ENCODE peak calls at places on chromosomes 3 and 15, in eight cellular contexts. One of them, this sample, is unnamed.

GRCh38 chr15:85786778-85787114 is 8.0 kb downstream of the KLHL25 start:
- DNase-seq in AG04450: no peak
- DNase-seq in mesothelial cell of epicardium: no peak
- DNase-seq in endodermal cell: no peak
- DNase-seq in upper lobe of right lung: no peak
- DNase-seq in left ventricle myocardium superior: no peak
- DNase-seq in fibroblast of lung: no peak
- DNase-seq in cardiac muscle cell: no peak
- DNase-seq in this sample: no peak

GRCh38 chr3:112358311-112358780 is 25.4 kb downstream of the CD200 start:
- DNase-seq in cardiac muscle cell: no peak
- DNase-seq in fibroblast of lung: no peak
- DNase-seq in upper lobe of right lung: no peak
- DNase-seq in endodermal cell: no peak
- DNase-seq in mesothelial cell of epicardium: no peak
- DNase-seq in AG04450: no peak
- DNase-seq in left ventricle myocardium superior: no peak
- DNase-seq in this sample: no peak

GRCh38 chr15:47588968-47589367 is 128.3 kb upstream of the SEMA6D start:
- DNase-seq in mesothelial cell of epicardium: no peak
- DNase-seq in fibroblast of lung: no peak
- DNase-seq in AG04450: no peak
- DNase-seq in cardiac muscle cell: no peak
- DNase-seq in left ventricle myocardium superior: no peak
- DNase-seq in endodermal cell: peak
- DNase-seq in upper lobe of right lung: no peak
- DNase-seq in this sample: no peak

GRCh38 chr3:11538581-11538980 is 105.1 kb downstream of the VGLL4 start:
- DNase-seq in upper lobe of right lung: no peak
- DNase-seq in cardiac muscle cell: no peak
- DNase-seq in endodermal cell: no peak
- DNase-seq in AG04450: no peak
- DNase-seq in left ventricle myocardium superior: no peak
- DNase-seq in fibroblast of lung: no peak
- DNase-seq in mesothelial cell of epicardium: no peak
- DNase-seq in this sample: no peak

GRCh38 chr15:87689716-87690115 is 566.8 kb downstream of the NTRK3 start:
- DNase-seq in left ventricle myocardium superior: no peak
- DNase-seq in upper lobe of right lung: no peak
- DNase-seq in fibroblast of lung: no peak
- DNase-seq in mesothelial cell of epicardium: no peak
- DNase-seq in cardiac muscle cell: no peak
- DNase-seq in AG04450: no peak
- DNase-seq in endodermal cell: no peak
- DNase-seq in this sample: no peak

GRCh38 chr3:148158210-148158609 is 539.5 kb upstream of the AGTR1 start:
- DNase-seq in upper lobe of right lung: no peak
- DNase-seq in left ventricle myocardium superior: no peak
- DNase-seq in endodermal cell: no peak
- DNase-seq in fibroblast of lung: peak
- DNase-seq in mesothelial cell of epicardium: no peak
- DNase-seq in cardiac muscle cell: peak
- DNase-seq in AG04450: peak
- DNase-seq in this sample: peak

GRCh38 chr3:118988198-118988842 is 46.3 kb downstream of the IGSF11 start:
- DNase-seq in left ventricle myocardium superior: no peak
- DNase-seq in fibroblast of lung: no peak
- DNase-seq in AG04450: no peak
- DNase-seq in mesothelial cell of epicardium: no peak
- DNase-seq in upper lobe of right lung: no peak
- DNase-seq in endodermal cell: no peak
- DNase-seq in cardiac muscle cell: no peak
- DNase-seq in this sample: no peak

GRCh38 chr3:127691494-127691893 is 18.7 kb downstream of the ABTB1 start:
- DNase-seq in upper lobe of right lung: peak
- DNase-seq in cardiac muscle cell: no peak
- DNase-seq in endodermal cell: no peak
- DNase-seq in fibroblast of lung: no peak
- DNase-seq in mesothelial cell of epicardium: no peak
- DNase-seq in AG04450: no peak
- DNase-seq in left ventricle myocardium superior: peak
- DNase-seq in this sample: no peak

GRCh38 chr3:15858547-15859506 is 61.0 kb upstream of the ANKRD28 start:
- DNase-seq in cardiac muscle cell: peak
- DNase-seq in mesothelial cell of epicardium: peak
- DNase-seq in endodermal cell: peak
- DNase-seq in left ventricle myocardium superior: peak
- DNase-seq in AG04450: no peak
- DNase-seq in fibroblast of lung: peak
- DNase-seq in upper lobe of right lung: peak
- DNase-seq in this sample: peak

GRCh38 chr15:78079296-78080087 is 2.0 kb upstream of the TBC1D2B start:
- DNase-seq in upper lobe of right lung: no peak
- DNase-seq in mesothelial cell of epicardium: no peak
- DNase-seq in endodermal cell: no peak
- DNase-seq in fibroblast of lung: no peak
- DNase-seq in left ventricle myocardium superior: no peak
- DNase-seq in AG04450: no peak
- DNase-seq in cardiac muscle cell: no peak
- DNase-seq in this sample: no peak

GRCh38 chr3:150317469-150317868 is 90.6 kb upstream of the TSC22D2 start:
- DNase-seq in left ventricle myocardium superior: no peak
- DNase-seq in AG04450: no peak
- DNase-seq in fibroblast of lung: no peak
- DNase-seq in cardiac muscle cell: no peak
- DNase-seq in upper lobe of right lung: no peak
- DNase-seq in endodermal cell: no peak
- DNase-seq in mesothelial cell of epicardium: no peak
- DNase-seq in this sample: no peak

GRCh38 chr15:73959012-73959581 is 32.8 kb downstream of the LOXL1 start:
- DNase-seq in cardiac muscle cell: no peak
- DNase-seq in AG04450: no peak
- DNase-seq in left ventricle myocardium superior: no peak
- DNase-seq in mesothelial cell of epicardium: no peak
- DNase-seq in fibroblast of lung: no peak
- DNase-seq in upper lobe of right lung: no peak
- DNase-seq in endodermal cell: no peak
- DNase-seq in this sample: no peak

GRCh38 chr3:139318431-139318816 is 25.4 kb upstream of the MRPS22 start:
- DNase-seq in fibroblast of lung: no peak
- DNase-seq in AG04450: no peak
- DNase-seq in left ventricle myocardium superior: peak
- DNase-seq in mesothelial cell of epicardium: no peak
- DNase-seq in endodermal cell: no peak
- DNase-seq in cardiac muscle cell: peak
- DNase-seq in upper lobe of right lung: no peak
- DNase-seq in this sample: no peak

GRCh38 chr3:46542801-46543201 is 23.3 kb downstream of the LRRC2 start:
- DNase-seq in cardiac muscle cell: no peak
- DNase-seq in AG04450: no peak
- DNase-seq in fibroblast of lung: no peak
- DNase-seq in left ventricle myocardium superior: peak
- DNase-seq in upper lobe of right lung: no peak
- DNase-seq in endodermal cell: no peak
- DNase-seq in mesothelial cell of epicardium: no peak
- DNase-seq in this sample: no peak

GRCh38 chr15:68372291-68372811 is 59.6 kb downstream of the ITGA11 start:
- DNase-seq in left ventricle myocardium superior: peak
- DNase-seq in mesothelial cell of epicardium: no peak
- DNase-seq in upper lobe of right lung: no peak
- DNase-seq in endodermal cell: peak
- DNase-seq in AG04450: no peak
- DNase-seq in cardiac muscle cell: peak
- DNase-seq in fibroblast of lung: peak
- DNase-seq in this sample: no peak

GRCh38 chr3:129530331-129530761 is 1.9 kb downstream of the RHO start:
- DNase-seq in cardiac muscle cell: peak
- DNase-seq in AG04450: peak
- DNase-seq in left ventricle myocardium superior: no peak
- DNase-seq in mesothelial cell of epicardium: no peak
- DNase-seq in upper lobe of right lung: no peak
- DNase-seq in fibroblast of lung: peak
- DNase-seq in endodermal cell: peak
- DNase-seq in this sample: no peak

GRCh38 chr3:60932170-60932569 is 319.1 kb downstream of the FHIT start:
- DNase-seq in fibroblast of lung: no peak
- DNase-seq in left ventricle myocardium superior: no peak
- DNase-seq in upper lobe of right lung: no peak
- DNase-seq in AG04450: no peak
- DNase-seq in cardiac muscle cell: no peak
- DNase-seq in endodermal cell: peak
- DNase-seq in mesothelial cell of epicardium: no peak
- DNase-seq in this sample: no peak

GRCh38 chr15:100020181-100020580 is 286.9 kb upstream of the LYSMD4 start:
- DNase-seq in AG04450: no peak
- DNase-seq in left ventricle myocardium superior: no peak
- DNase-seq in mesothelial cell of epicardium: no peak
- DNase-seq in cardiac muscle cell: no peak
- DNase-seq in endodermal cell: peak
- DNase-seq in upper lobe of right lung: no peak
- DNase-seq in fibroblast of lung: no peak
- DNase-seq in this sample: no peak

GRCh38 chr3:155308831-155309230 is 15.3 kb upstream of the STRIT1 start:
- DNase-seq in mesothelial cell of epicardium: no peak
- DNase-seq in left ventricle myocardium superior: no peak
- DNase-seq in cardiac muscle cell: peak
- DNase-seq in fibroblast of lung: peak
- DNase-seq in AG04450: no peak
- DNase-seq in upper lobe of right lung: no peak
- DNase-seq in endodermal cell: no peak
- DNase-seq in this sample: no peak

GRCh38 chr3:98445949-98446406 is 17.0 kb upstream of the OR5K1 start:
- DNase-seq in upper lobe of right lung: no peak
- DNase-seq in fibroblast of lung: no peak
- DNase-seq in AG04450: no peak
- DNase-seq in left ventricle myocardium superior: no peak
- DNase-seq in endodermal cell: no peak
- DNase-seq in mesothelial cell of epicardium: no peak
- DNase-seq in cardiac muscle cell: no peak
- DNase-seq in this sample: no peak

GRCh38 chr15:26767169-26767670 is 5.6 kb downstream of the GABRB3 start:
- DNase-seq in cardiac muscle cell: no peak
- DNase-seq in mesothelial cell of epicardium: no peak
- DNase-seq in endodermal cell: peak
- DNase-seq in fibroblast of lung: no peak
- DNase-seq in AG04450: no peak
- DNase-seq in left ventricle myocardium superior: no peak
- DNase-seq in upper lobe of right lung: no peak
- DNase-seq in this sample: no peak

This sample was measured in Ammon's horn.